ENCODE peak calls at places on chromosomes 5 and 9, in nine cellular contexts. V, O, X, Q, C, A, S, M and H are unnamed samples.

GRCh38 chr5:111737716-111738115 is 19.3 kb downstream of the NREP start:
- DNase-seq in V (peak), O (peak), X (peak), Q (no peak), C (no peak), A (no peak), S (no peak), M (no peak), H (no peak)

GRCh38 chr9:35909687-35910612 is 660 bp downstream of the SPAAR start:
- DNase-seq in V (no peak), O (no peak), X (no peak), Q (no peak), C (no peak), A (no peak), S (no peak), M (no peak), H (no peak)

GRCh38 chr5:126172812-126173211 is 250.4 kb upstream of the GRAMD2B start:
- DNase-seq in V (no peak), O (no peak), X (no peak), Q (no peak), C (no peak), A (no peak), S (no peak), M (no peak), H (no peak)

GRCh38 chr5:115948013-115948605 is 14.2 kb upstream of the LVRN start:
- DNase-seq in V (no peak), O (no peak), X (no peak), Q (no peak), C (no peak), A (no peak), S (no peak), M (no peak), H (no peak)

GRCh38 chr9:121503443-121503842 is 3.8 kb upstream of the GGTA1 start:
- DNase-seq in V (no peak), O (no peak), X (no peak), Q (no peak), C (no peak), A (no peak), S (no peak), M (no peak), H (no peak)

GRCh38 chr5:132971483-132972435 is 8.3 kb upstream of the AFF4 start:
- DNase-seq in V (no peak), O (peak), X (no peak), Q (no peak), C (no peak), A (no peak), S (no peak), M (no peak), H (no peak)

GRCh38 chr5:154756871-154757646 is 1.9 kb downstream of the LARP1 start:
- DNase-seq in V (peak), O (no peak), X (no peak), Q (no peak), C (peak), A (no peak), S (no peak), M (peak), H (no peak)

GRCh38 chr5:56440871-56441740 is 208.0 kb upstream of the ANKRD55 start:
- DNase-seq in V (no peak), O (peak), X (no peak), Q (no peak), C (no peak), A (peak), S (no peak), M (no peak), H (no peak)

GRCh38 chr5:90529939-90530677 is 724 bp upstream of the LYSMD3 start:
- DNase-seq in V (peak), O (peak), X (peak), Q (peak), C (peak), A (peak), S (peak), M (peak), H (peak)

GRCh38 chr5:167852515-167852914 is 438.9 kb upstream of the WWC1 start:
- DNase-seq in V (no peak), O (no peak), X (no peak), Q (no peak), C (no peak), A (no peak), S (no peak), M (no peak), H (no peak)

GRCh38 chr5:32233696-32234447 is 59.8 kb upstream of the GOLPH3 start:
- DNase-seq in V (peak), O (peak), X (peak), Q (no peak), C (no peak), A (no peak), S (no peak), M (no peak), H (no peak)

GRCh38 chr9:113416149-113416726 is 5.7 kb downstream of the C9orf43 start:
- DNase-seq in V (no peak), O (no peak), X (no peak), Q (no peak), C (no peak), A (no peak), S (no peak), M (no peak), H (peak)

GRCh38 chr5:55821731-55822512 is 29.2 kb upstream of the IL31RA start:
- DNase-seq in V (no peak), O (no peak), X (no peak), Q (no peak), C (peak), A (peak), S (no peak), M (no peak), H (no peak)

GRCh38 chr5:98839469-98840383 is 66.3 kb downstream of the RGMB start:
- DNase-seq in V (no peak), O (no peak), X (no peak), Q (no peak), C (peak), A (no peak), S (no peak), M (no peak), H (no peak)

GRCh38 chr5:153445875-153446567 is 44.4 kb upstream of the GRIA1 start:
- DNase-seq in V (no peak), O (no peak), X (no peak), Q (no peak), C (no peak), A (no peak), S (no peak), M (no peak), H (no peak)

GRCh38 chr5:30505014-30505886 is 688.2 kb upstream of the CDH6 start:
- DNase-seq in V (no peak), O (no peak), X (no peak), Q (no peak), C (no peak), A (no peak), S (no peak), M (no peak), H (no peak)

GRCh38 chr5:122076023-122076422 is 2.0 kb downstream of the LOX start:
- DNase-seq in V (no peak), O (peak), X (no peak), Q (no peak), C (no peak), A (no peak), S (no peak), M (no peak), H (no peak)

GRCh38 chr9:5186416-5187169 is 1.2 kb upstream of the INSL6 start:
- DNase-seq in V (peak), O (peak), X (peak), Q (no peak), C (peak), A (peak), S (peak), M (peak), H (peak)

GRCh38 chr5:174096619-174097018 is 51.1 kb downstream of the NSG2 start:
- DNase-seq in V (no peak), O (no peak), X (no peak), Q (no peak), C (no peak), A (no peak), S (no peak), M (no peak), H (no peak)

GRCh38 chr5:179413711-179414458 is 68.6 kb upstream of the ADAMTS2 start:
- DNase-seq in V (no peak), O (no peak), X (no peak), Q (no peak), C (no peak), A (no peak), S (no peak), M (no peak), H (no peak)

GRCh38 chr5:90878549-90879196 is 320.1 kb downstream of the ADGRV1 start:
- DNase-seq in V (no peak), O (no peak), X (no peak), Q (no peak), C (no peak), A (no peak), S (no peak), M (no peak), H (no peak)

GRCh38 chr9:128689820-128690683 is 1.0 kb downstream of the SET start:
- DNase-seq in V (peak), O (no peak), X (no peak), Q (no peak), C (peak), A (peak), S (peak), M (peak), H (no peak)

GRCh38 chr5:160449458-160449857 is 27.8 kb downstream of the PTTG1 start:
- DNase-seq in V (no peak), O (no peak), X (no peak), Q (no peak), C (no peak), A (no peak), S (no peak), M (no peak), H (no peak)

GRCh38 chr5:151622367-151623097 is 31.4 kb upstream of the FAT2 start:
- DNase-seq in V (peak), O (no peak), X (no peak), Q (no peak), C (no peak), A (no peak), S (no peak), M (no peak), H (no peak)

GRCh38 chr5:107466233-107466769 is 204.4 kb downstream of the EFNA5 start:
- DNase-seq in V (no peak), O (no peak), X (no peak), Q (no peak), C (no peak), A (peak), S (no peak), M (no peak), H (no peak)